ENCODE peak calls at places on chromosomes 1 and 21, in five cellular contexts. One of them, this sample, is unnamed.

GRCh38 chr1:52127181-52128175 is 14.4 kb upstream of the ZFYVE9 start:
- DNase-seq in A549: peak
- DNase-seq in NB4: peak
- DNase-seq in body of pancreas: peak
- DNase-seq in right lobe of liver: no peak
- DNase-seq in this sample: peak

GRCh38 chr21:36388835-36389234 is 3.6 kb downstream of the CHAF1B start:
- DNase-seq in A549: peak
- DNase-seq in NB4: no peak
- DNase-seq in body of pancreas: peak
- DNase-seq in right lobe of liver: no peak
- DNase-seq in this sample: no peak

GRCh38 chr1:200035956-200036615 is 8.6 kb downstream of the NR5A2 start:
- DNase-seq in A549: no peak
- DNase-seq in NB4: no peak
- DNase-seq in body of pancreas: peak
- DNase-seq in right lobe of liver: no peak
- DNase-seq in this sample: no peak

GRCh38 chr1:5619469-5619868 is 372.8 kb downstream of the NPHP4 start:
- DNase-seq in A549: no peak
- DNase-seq in NB4: no peak
- DNase-seq in body of pancreas: no peak
- DNase-seq in right lobe of liver: no peak
- DNase-seq in this sample: no peak

GRCh38 chr1:63524166-63524565 is 841 bp downstream of the EFCAB7 start:
- DNase-seq in A549: no peak
- DNase-seq in NB4: peak
- DNase-seq in body of pancreas: no peak
- DNase-seq in right lobe of liver: no peak
- DNase-seq in this sample: peak

GRCh38 chr21:41547111-41547510 is 39.2 kb upstream of the TMPRSS2 start:
- DNase-seq in A549: no peak
- DNase-seq in NB4: no peak
- DNase-seq in body of pancreas: no peak
- DNase-seq in right lobe of liver: no peak
- DNase-seq in this sample: no peak

GRCh38 chr1:219498666-219499065 is 114.2 kb downstream of the ZC3H11B start:
- DNase-seq in A549: no peak
- DNase-seq in NB4: peak
- DNase-seq in body of pancreas: peak
- DNase-seq in right lobe of liver: no peak
- DNase-seq in this sample: no peak

GRCh38 chr1:111475706-111476105 is 1.9 kb downstream of the C1orf162 start:
- DNase-seq in A549: no peak
- DNase-seq in NB4: peak
- DNase-seq in body of pancreas: no peak
- DNase-seq in right lobe of liver: no peak
- DNase-seq in this sample: no peak

GRCh38 chr1:7991504-7992440 is 30.3 kb downstream of the PARK7 start:
- DNase-seq in A549: no peak
- DNase-seq in NB4: no peak
- DNase-seq in body of pancreas: no peak
- DNase-seq in right lobe of liver: no peak
- DNase-seq in this sample: no peak

GRCh38 chr1:58780586-58781452 is 3.0 kb downstream of the JUN start:
- DNase-seq in A549: peak
- DNase-seq in NB4: no peak
- DNase-seq in body of pancreas: peak
- DNase-seq in right lobe of liver: no peak
- DNase-seq in this sample: peak
- TF ChIP-seq POLR2A in A549: no peak
- TF ChIP-seq POLR2A in NB4: no peak
- TF ChIP-seq POLR2A in body of pancreas: peak
- TF ChIP-seq POLR2A in right lobe of liver: no peak
- TF ChIP-seq POLR2A in this sample: no peak

DNA sequence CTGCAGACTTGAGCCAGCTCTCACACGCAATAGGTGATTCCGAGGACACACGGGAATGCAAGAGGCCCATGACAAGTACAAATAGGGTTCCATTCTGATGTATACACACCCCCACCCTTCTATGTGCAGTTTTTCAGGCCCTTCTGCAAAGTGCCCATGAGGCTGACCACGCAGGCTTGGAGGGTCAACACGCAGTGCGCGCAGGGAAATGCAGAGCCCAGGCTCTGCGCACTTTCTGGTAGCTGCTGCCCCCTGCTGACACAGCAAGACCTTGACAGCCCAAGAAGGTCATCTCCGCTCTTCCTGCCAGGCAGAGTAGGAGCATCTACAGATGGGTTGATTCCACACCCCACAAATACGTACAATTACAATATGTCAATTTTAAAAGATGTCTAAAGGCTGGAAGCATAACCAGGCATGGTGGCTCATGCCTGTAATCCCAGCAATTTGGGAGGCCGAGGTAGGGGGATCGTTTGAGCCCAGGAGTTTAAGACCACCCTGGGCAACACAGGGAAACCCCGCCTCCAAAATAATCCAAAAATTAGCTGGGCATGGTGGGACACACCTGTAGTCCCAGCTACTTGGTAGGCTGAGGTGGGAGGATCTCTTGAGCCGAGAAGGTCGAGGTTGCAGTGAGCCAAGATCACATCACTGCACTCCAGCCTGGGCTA is 18.5 kb downstream of the SH3BP5L start:
- DNase-seq in A549: peak
- DNase-seq in NB4: peak
- DNase-seq in body of pancreas: peak
- DNase-seq in right lobe of liver: peak
- DNase-seq in this sample: peak
- TF ChIP-seq POLR2A in A549: no peak
- TF ChIP-seq POLR2A in NB4: no peak
- TF ChIP-seq POLR2A in body of pancreas: no peak
- TF ChIP-seq POLR2A in right lobe of liver: no peak
- TF ChIP-seq POLR2A in this sample: no peak

DNA sequence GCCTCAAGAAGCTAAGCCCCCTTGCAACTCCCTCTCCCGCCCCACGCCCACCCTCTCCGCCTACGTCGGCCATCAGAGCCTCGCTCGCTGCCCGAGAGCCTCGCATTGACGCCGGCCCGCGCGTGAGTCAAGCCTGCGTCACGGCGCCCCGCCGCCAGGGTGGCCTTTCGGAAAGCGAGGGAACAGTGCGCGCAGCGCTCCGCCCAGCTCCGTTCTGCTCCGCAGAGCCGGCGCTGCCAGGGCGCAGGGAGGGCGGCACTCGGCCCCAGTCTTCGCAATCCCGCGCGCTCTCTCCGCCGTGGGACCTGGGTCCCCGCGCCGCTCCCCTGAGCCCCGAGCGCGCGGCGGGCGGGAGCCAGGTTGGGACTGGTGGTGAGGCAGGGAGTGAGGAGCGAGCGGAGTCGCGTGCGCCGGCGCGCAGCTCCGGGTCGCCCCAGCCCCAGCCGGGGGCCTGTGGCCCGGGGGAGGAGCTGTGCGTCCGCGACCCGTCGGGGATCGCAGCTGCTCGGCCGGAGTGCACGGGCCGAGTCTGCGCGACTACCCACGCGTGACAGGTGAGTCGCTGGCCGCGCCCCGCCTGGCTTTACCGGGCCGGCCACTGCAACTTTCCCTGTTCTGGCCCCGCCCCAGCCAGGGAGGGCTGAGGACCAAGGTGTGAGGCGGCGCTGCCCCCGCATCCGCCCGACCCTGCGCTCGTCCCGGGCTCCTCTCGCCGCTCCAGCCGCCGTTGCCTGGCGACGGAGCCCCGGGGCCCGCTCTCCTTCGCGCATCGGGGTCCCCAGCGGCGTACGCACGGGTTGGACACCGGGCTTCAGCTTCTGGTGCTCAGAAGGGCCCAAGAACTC is at the start of gene SLC6A17:
- DNase-seq in A549: peak
- DNase-seq in NB4: no peak
- DNase-seq in body of pancreas: peak
- DNase-seq in right lobe of liver: no peak
- DNase-seq in this sample: peak
- TF ChIP-seq POLR2A in A549: peak
- TF ChIP-seq POLR2A in NB4: no peak
- TF ChIP-seq POLR2A in body of pancreas: no peak
- TF ChIP-seq POLR2A in right lobe of liver: no peak
- TF ChIP-seq POLR2A in this sample: no peak

DNA sequence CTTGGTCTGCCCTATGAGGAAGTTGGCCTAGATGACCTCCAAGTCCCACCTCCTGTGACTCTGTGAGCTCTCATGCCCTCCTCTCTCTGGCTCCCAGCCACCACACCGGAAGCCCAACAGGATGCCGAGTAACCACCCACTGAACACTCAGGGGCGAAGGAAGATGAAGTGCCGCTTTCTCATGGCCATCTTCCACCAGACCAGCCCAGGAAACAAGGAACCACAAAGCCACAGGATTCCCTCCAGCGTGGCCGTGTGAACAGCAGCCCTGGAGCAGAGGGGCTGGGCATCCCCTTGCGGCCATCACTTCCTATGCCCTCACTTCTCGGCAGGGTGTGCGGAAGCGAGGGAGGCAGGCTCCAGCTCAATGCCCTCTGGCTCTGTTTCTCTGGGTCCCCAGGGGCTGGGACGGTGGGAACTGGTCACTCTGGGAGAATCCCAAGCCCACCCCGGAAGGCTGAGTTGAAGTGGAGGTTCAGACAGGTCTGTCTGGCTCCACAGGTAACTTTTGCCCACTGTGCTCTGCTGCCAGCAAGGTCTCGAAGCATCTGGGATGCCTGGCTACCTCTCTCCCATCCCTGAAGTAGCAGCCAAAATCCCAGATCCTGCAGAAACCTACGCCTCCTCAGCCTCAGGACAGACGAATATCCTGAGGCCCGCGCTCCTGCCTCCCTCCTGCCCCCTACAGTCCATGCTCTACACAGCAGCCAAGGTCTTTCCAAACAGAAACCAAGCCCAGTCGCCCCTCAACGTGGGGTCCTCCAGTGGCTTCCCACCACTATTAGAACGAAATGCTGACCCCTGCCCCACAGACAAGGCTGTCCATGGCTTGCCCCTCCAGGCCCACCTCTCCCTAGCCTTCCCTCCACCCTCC is 44.2 kb upstream of the ECE1 start:
- DNase-seq in A549: peak
- DNase-seq in NB4: peak
- DNase-seq in body of pancreas: peak
- DNase-seq in right lobe of liver: peak
- DNase-seq in this sample: no peak
- TF ChIP-seq POLR2A in A549: no peak
- TF ChIP-seq POLR2A in NB4: no peak
- TF ChIP-seq POLR2A in body of pancreas: peak
- TF ChIP-seq POLR2A in right lobe of liver: no peak
- TF ChIP-seq POLR2A in this sample: peak

DNA sequence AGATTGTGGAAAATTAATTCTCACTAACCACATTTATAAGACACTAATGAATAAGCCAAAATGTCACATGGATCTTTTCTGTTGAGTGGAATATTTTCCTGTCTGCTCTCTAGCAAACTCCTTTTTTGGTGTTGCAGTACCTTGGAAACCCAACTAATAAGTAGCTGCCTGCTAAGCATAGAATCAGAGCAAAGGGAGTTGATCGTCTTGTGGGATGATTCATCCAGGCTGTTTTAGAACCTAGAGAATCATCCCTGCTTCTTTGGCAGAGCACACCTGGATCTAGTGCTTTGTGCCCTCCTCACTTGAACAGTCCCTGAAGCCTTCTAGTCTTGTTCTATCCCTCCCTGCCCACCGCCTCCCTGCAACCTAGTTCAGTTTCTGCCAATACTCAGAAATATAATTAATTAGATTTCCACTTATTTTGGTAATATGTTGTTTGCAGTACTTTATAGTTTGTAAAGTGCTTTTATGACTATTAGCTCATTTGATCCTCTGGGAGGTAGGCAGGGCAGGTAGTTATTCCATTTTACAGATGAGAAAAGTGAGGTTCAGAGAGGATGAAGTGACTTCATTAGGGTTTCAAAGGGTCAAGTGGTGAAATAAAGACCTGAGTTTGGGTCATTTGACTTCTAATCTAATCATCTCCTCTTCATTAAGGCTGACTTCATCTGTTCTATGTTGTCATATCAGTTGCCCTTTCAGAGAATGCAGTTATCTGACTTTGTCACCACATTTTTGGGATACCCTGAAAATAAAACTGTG is 2.5 kb downstream of the AGO4 start:
- DNase-seq in A549: no peak
- DNase-seq in NB4: no peak
- DNase-seq in body of pancreas: no peak
- DNase-seq in right lobe of liver: no peak
- DNase-seq in this sample: peak
- TF ChIP-seq POLR2A in A549: no peak
- TF ChIP-seq POLR2A in NB4: no peak
- TF ChIP-seq POLR2A in body of pancreas: no peak
- TF ChIP-seq POLR2A in right lobe of liver: no peak
- TF ChIP-seq POLR2A in this sample: no peak

DNA sequence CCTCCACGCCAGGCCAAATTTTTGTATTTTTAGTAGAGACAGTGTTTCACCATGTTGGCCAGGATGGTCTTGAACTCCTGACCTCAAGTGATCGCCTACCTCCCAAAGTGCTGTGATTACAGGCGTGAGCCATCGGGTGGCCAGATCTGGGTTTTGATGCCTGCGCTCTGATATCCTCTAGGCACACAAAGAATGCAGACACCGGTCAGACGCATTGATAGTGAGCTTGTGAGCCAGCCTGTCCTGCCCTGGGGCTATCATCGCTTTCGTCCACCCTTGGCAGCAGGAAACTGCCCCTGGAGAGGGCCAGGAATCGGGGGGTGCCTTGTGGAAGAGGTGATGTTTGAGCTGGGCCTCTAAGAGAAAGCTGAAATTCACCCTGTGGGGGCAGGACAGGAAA is 4.0 kb downstream of the FBLIM1 start:
- DNase-seq in A549: peak
- DNase-seq in NB4: no peak
- DNase-seq in body of pancreas: no peak
- DNase-seq in right lobe of liver: no peak
- DNase-seq in this sample: no peak
- TF ChIP-seq POLR2A in A549: no peak
- TF ChIP-seq POLR2A in NB4: no peak
- TF ChIP-seq POLR2A in body of pancreas: no peak
- TF ChIP-seq POLR2A in right lobe of liver: no peak
- TF ChIP-seq POLR2A in this sample: no peak

DNA sequence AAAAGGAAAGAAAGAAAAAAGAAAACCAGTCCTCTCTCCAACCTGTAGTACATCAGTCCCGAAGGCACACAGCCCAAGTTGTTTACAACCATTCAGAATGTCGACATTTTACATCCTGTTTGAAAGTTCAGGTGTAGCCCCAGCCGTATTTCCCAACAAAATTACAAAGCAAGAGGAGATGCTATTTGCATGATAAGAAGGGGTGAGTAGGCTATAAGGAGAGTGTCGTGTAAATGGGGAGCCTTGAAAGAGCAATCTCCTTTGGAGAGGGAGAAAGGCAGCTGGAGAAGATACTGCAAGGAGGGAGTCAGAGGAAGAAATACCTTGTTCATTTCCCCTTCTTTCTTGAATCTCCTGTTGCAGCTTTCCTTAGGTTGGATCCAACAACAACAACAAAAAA is 35.5 kb upstream of the DENND1B start:
- DNase-seq in A549: no peak
- DNase-seq in NB4: no peak
- DNase-seq in body of pancreas: no peak
- DNase-seq in right lobe of liver: no peak
- DNase-seq in this sample: no peak
- TF ChIP-seq POLR2A in A549: no peak
- TF ChIP-seq POLR2A in NB4: no peak
- TF ChIP-seq POLR2A in body of pancreas: no peak
- TF ChIP-seq POLR2A in right lobe of liver: no peak
- TF ChIP-seq POLR2A in this sample: no peak

GRCh38 chr1:11681071-11681771 is at the start of gene MAD2L2:
- DNase-seq in A549: peak
- DNase-seq in NB4: peak
- DNase-seq in body of pancreas: peak
- DNase-seq in right lobe of liver: peak
- DNase-seq in this sample: peak
- TF ChIP-seq POLR2A in A549: no peak
- TF ChIP-seq POLR2A in NB4: peak
- TF ChIP-seq POLR2A in body of pancreas: peak
- TF ChIP-seq POLR2A in right lobe of liver: peak
- TF ChIP-seq POLR2A in this sample: peak

GRCh38 chr1:40531381-40532061 is at the start of gene ZNF684:
- DNase-seq in A549: peak
- DNase-seq in NB4: peak
- DNase-seq in body of pancreas: peak
- DNase-seq in right lobe of liver: peak
- DNase-seq in this sample: peak
- TF ChIP-seq POLR2A in A549: peak
- TF ChIP-seq POLR2A in NB4: peak
- TF ChIP-seq POLR2A in body of pancreas: peak
- TF ChIP-seq POLR2A in right lobe of liver: peak
- TF ChIP-seq POLR2A in this sample: peak